ENCODE peak calls at places on chromosomes 1 and 21, in four cellular contexts. One of them, this sample, is unnamed.

GRCh38 chr1:151739590-151740355 is 18.5 kb downstream of the RIIAD1 start:
- DNase-seq in foreskin fibroblast: no peak
- DNase-seq in CD8-positive, alpha-beta T cell: no peak
- DNase-seq in AG09309: no peak
- DNase-seq in this sample: no peak

GRCh38 chr1:167770127-167770526 is 48.3 kb downstream of the MPZL1 start:
- DNase-seq in CD8-positive, alpha-beta T cell: no peak
- DNase-seq in AG09309: no peak
- DNase-seq in foreskin fibroblast: no peak
- DNase-seq in this sample: no peak

GRCh38 chr1:227131193-227131592 is 187.1 kb downstream of the CDC42BPA start:
- DNase-seq in AG09309: peak; percentile 20
- DNase-seq in foreskin fibroblast: peak; percentile 53
- DNase-seq in CD8-positive, alpha-beta T cell: no peak
- DNase-seq in this sample: peak; percentile 44

GRCh38 chr1:16348414-16349182 is 3.7 kb downstream of the FBXO42 start:
- DNase-seq in AG09309: peak; percentile 54
- DNase-seq in CD8-positive, alpha-beta T cell: no peak
- DNase-seq in foreskin fibroblast: peak; percentile 74
- DNase-seq in this sample: peak; percentile 68

GRCh38 chr21:34701726-34702125 is 32.9 kb downstream of the CLIC6 start:
- DNase-seq in foreskin fibroblast: peak; percentile 21
- DNase-seq in CD8-positive, alpha-beta T cell: no peak
- DNase-seq in AG09309: peak; percentile 42
- DNase-seq in this sample: no peak

GRCh38 chr1:228265167-228265566 is 57.3 kb downstream of the OBSCN start:
- DNase-seq in AG09309: peak; percentile 8
- DNase-seq in foreskin fibroblast: peak; percentile 46
- DNase-seq in CD8-positive, alpha-beta T cell: no peak
- DNase-seq in this sample: no peak

GRCh38 chr1:112034277-112034676 is 44.8 kb upstream of the KCND3 start:
- DNase-seq in CD8-positive, alpha-beta T cell: no peak
- DNase-seq in AG09309: no peak
- DNase-seq in foreskin fibroblast: no peak
- DNase-seq in this sample: no peak

GRCh38 chr1:76140227-76140626 is 65.7 kb downstream of the ST6GALNAC3 start:
- DNase-seq in CD8-positive, alpha-beta T cell: no peak
- DNase-seq in foreskin fibroblast: no peak
- DNase-seq in AG09309: no peak
- DNase-seq in this sample: no peak

GRCh38 chr21:16891821-16892220 is 621.0 kb upstream of the CXADR start:
- DNase-seq in AG09309: peak; percentile 51
- DNase-seq in foreskin fibroblast: peak; percentile 80
- DNase-seq in CD8-positive, alpha-beta T cell: no peak
- DNase-seq in this sample: peak; percentile 78

GRCh38 chr1:218345673-218346390 is 696 bp downstream of the TGFB2 start:
- DNase-seq in AG09309: no peak
- DNase-seq in foreskin fibroblast: peak; percentile 87
- DNase-seq in CD8-positive, alpha-beta T cell: peak; percentile 35
- DNase-seq in this sample: peak; percentile 80

GRCh38 chr21:35202431-35202830 is 153.3 kb upstream of the RUNX1 start:
- DNase-seq in CD8-positive, alpha-beta T cell: no peak
- DNase-seq in AG09309: no peak
- DNase-seq in foreskin fibroblast: peak; percentile 70
- DNase-seq in this sample: peak; percentile 55

GRCh38 chr1:158873141-158873540 is 42.0 kb downstream of the MNDA start:
- DNase-seq in CD8-positive, alpha-beta T cell: no peak
- DNase-seq in foreskin fibroblast: no peak
- DNase-seq in AG09309: no peak
- DNase-seq in this sample: no peak

GRCh38 chr1:206447079-206447780 is 23.0 kb upstream of the IKBKE start:
- DNase-seq in CD8-positive, alpha-beta T cell: no peak
- DNase-seq in AG09309: no peak
- DNase-seq in foreskin fibroblast: peak; percentile 51
- DNase-seq in this sample: no peak

GRCh38 chr1:30061292-30062204 is 661.8 kb downstream of the MATN1 start:
- DNase-seq in AG09309: no peak
- DNase-seq in CD8-positive, alpha-beta T cell: no peak
- DNase-seq in foreskin fibroblast: no peak
- DNase-seq in this sample: no peak

GRCh38 chr21:22223385-22223784 is 1225.2 kb downstream of the NCAM2 start:
- DNase-seq in CD8-positive, alpha-beta T cell: no peak
- DNase-seq in foreskin fibroblast: no peak
- DNase-seq in AG09309: no peak
- DNase-seq in this sample: no peak

DNA sequence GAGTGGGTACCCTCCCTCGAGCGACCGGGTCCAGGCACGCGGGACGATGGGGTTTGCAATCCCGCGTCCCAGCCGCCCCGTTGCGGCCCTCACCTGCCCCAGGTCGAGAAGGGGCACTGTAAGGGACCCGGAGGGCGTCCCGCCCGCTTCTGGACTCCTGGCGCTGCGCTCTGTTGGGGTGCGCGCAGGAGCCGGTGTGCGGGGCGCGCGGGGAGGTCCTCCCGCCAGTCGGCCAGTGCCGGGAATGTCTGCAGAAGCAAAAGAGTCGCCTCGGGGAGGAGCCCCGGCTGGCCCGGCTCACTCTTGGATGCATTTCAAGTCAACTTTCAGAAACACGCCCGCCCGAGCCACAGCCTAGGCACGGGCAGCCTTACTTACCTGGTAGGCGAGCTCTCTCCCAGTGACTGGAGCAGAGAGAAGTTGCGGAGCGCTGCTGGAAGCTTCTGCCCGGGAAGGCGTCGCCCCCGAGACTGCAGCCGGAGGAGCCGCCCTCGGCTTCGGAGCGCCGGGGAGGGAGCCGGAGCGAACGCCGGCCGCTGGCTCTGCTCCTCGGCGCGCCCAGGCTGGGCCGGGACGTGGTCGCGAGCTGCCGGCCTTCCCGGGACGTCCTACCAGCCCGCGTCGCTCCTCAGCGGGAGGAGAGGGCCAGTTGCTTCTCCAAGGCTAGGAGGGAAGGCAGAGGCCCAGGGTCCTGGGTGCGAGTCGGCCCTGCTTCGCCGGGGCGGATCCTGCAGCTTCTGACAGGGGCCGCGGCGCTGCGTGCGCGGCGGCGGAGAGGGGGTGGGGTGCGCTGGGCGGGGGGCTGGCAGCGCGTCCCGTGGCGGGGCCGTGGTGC is at the start of gene LMX1A:
- DNase-seq in AG09309: no peak
- DNase-seq in CD8-positive, alpha-beta T cell: no peak
- DNase-seq in foreskin fibroblast: no peak
- DNase-seq in this sample: no peak
- H3K4me3 ChIP-seq in AG09309: no peak within 1 kb of the TSS
- H3K4me3 ChIP-seq in CD8-positive, alpha-beta T cell: no peak within 1 kb of the TSS
- H3K4me3 ChIP-seq in foreskin fibroblast: peak within 1 kb of the TSS; percentile 33
- H3K4me3 ChIP-seq in this sample: no peak within 1 kb of the TSS

DNA sequence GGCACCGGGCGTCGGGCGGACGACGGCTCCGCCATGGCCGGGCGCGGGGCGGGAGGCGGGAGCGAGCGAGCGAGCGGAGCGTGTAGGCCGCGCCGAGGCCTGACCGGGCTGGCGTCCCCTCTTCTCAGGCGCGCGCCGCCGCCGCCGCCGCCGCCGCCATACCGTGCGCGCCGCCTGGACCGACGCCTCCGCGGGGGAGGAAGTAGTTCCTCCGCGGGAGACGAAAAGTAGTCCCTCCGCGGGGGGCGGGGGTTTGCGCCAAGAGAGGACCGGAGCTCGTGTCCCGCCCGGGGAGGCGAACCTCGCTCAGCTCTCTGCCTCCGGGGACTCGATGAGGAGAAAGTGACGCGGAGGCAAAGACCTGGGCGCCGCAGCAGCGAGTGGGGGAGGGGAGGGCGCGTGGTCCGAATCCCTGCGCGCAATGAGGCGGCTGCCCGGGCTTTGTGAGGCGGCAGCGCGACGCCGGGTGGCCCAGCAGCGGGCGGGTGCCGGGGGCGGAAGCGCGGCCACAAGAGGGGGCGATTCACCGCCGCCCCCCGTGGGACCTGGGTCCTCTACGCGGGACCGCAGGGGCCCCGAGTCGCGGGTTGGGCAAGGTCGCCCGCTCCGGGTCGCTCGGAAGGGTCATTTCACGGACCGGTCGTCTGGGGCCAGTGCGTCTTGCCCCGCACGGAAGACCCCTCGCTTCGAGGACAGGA is at the start of gene BRWD1:
- DNase-seq in AG09309: no peak
- DNase-seq in foreskin fibroblast: peak; percentile 93
- DNase-seq in CD8-positive, alpha-beta T cell: peak; percentile 80
- DNase-seq in this sample: peak; percentile 89
- TF ChIP-seq CTCF in AG09309: peak; percentile 10
- TF ChIP-seq CTCF in foreskin fibroblast: peak; percentile 7
- TF ChIP-seq CTCF in CD8-positive, alpha-beta T cell: no peak
- TF ChIP-seq CTCF in this sample: peak; percentile 3

GRCh38 chr1:35437200-35437599 is 120.0 kb downstream of the KIAA0319L start:
- DNase-seq in AG09309: no peak
- DNase-seq in foreskin fibroblast: no peak
- DNase-seq in CD8-positive, alpha-beta T cell: no peak
- DNase-seq in this sample: no peak

GRCh38 chr1:35434703-35435102 is 122.5 kb downstream of the KIAA0319L start:
- DNase-seq in CD8-positive, alpha-beta T cell: no peak
- DNase-seq in AG09309: no peak
- DNase-seq in foreskin fibroblast: peak; percentile 31
- DNase-seq in this sample: no peak

GRCh38 chr1:35433714-35434113 is 123.5 kb downstream of the KIAA0319L start:
- DNase-seq in CD8-positive, alpha-beta T cell: no peak
- DNase-seq in foreskin fibroblast: no peak
- DNase-seq in AG09309: no peak
- DNase-seq in this sample: no peak

GRCh38 chr1:35439626-35440025 is 117.6 kb downstream of the KIAA0319L start:
- DNase-seq in AG09309: no peak
- DNase-seq in CD8-positive, alpha-beta T cell: no peak
- DNase-seq in foreskin fibroblast: no peak
- DNase-seq in this sample: no peak

DNA sequence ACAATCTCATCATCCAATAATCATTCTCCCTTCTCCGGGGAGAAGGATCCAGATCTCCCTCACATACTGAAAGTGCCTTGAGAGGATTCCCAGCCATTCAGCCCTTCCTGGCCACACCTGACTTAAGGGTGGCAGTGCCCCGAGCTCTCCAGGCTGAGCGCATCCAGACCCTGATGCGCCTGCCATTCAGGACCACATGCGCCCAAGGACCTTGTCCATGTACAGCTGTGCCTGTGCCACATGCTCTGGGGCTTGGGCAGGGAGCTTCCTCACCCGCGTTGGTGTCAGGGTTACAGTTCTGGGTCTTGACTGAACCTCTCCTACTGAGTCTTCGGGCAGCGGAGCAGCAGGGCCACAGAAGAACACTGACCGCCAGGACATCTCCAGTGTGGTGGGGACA is 121.1 kb downstream of the KIAA0319L start:
- DNase-seq in foreskin fibroblast: no peak
- DNase-seq in CD8-positive, alpha-beta T cell: no peak
- DNase-seq in AG09309: no peak
- DNase-seq in this sample: no peak
- H3K4me3 ChIP-seq in foreskin fibroblast: no peak overlapping the region
- H3K4me3 ChIP-seq in CD8-positive, alpha-beta T cell: no peak overlapping the region
- H3K4me3 ChIP-seq in AG09309: no peak overlapping the region
- H3K4me3 ChIP-seq in this sample: no peak overlapping the region

GRCh38 chr1:178057131-178057765 is 36.7 kb upstream of the RASAL2 start:
- DNase-seq in AG09309: no peak
- DNase-seq in CD8-positive, alpha-beta T cell: no peak
- DNase-seq in foreskin fibroblast: no peak
- DNase-seq in this sample: peak; percentile 25

GRCh38 chr1:178057863-178058576 is 35.9 kb upstream of the RASAL2 start:
- DNase-seq in CD8-positive, alpha-beta T cell: no peak
- DNase-seq in AG09309: no peak
- DNase-seq in foreskin fibroblast: peak; percentile 65
- DNase-seq in this sample: peak; percentile 85

GRCh38 chr1:178061632-178062031 is 32.3 kb upstream of the RASAL2 start:
- DNase-seq in foreskin fibroblast: no peak
- DNase-seq in AG09309: no peak
- DNase-seq in CD8-positive, alpha-beta T cell: no peak
- DNase-seq in this sample: no peak

GRCh38 chr1:178064191-178064821 is 29.6 kb upstream of the RASAL2 start:
- DNase-seq in CD8-positive, alpha-beta T cell: no peak
- DNase-seq in AG09309: no peak
- DNase-seq in foreskin fibroblast: no peak
- DNase-seq in this sample: no peak

DNA sequence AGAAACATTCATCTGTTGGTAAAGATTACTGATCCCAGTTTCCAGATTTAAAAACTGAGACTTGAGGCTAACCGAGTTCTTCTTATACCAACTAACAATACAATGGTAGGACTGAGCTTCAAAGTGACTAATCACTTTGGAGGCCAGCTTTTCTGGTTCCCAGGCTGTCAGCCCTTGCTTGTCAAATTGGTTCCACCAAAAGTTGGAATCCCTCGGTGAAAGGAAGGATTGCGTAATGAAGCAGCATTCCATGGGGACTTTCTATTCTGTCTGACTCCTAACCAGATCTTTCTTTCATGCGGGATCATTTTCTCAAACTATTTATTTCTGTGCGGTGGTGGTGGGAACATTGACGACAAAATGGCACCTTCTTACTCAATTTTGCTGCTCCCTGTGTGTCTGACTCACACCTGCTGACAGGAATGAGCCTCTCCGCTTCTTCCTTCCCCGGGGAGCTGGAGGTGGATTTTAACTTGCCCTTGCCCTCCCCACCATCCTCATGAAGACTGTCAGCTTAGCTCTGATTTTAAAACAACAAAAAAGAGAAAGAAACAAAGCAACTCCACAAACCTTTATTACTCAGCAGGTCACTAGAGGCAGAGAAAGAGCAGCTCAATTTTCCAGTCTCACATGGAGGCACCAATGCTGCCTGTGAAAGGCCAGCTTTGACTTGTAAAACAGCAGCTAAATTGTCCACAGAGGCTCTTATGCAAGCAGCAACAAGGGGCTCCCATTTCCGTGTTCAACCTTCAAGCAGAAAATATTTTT is 32.9 kb upstream of the RASAL2 start:
- DNase-seq in AG09309: peak; percentile 83
- DNase-seq in CD8-positive, alpha-beta T cell: no peak
- DNase-seq in foreskin fibroblast: peak; percentile 75
- DNase-seq in this sample: peak; percentile 80
- TF ChIP-seq CTCF in AG09309: no peak
- TF ChIP-seq CTCF in CD8-positive, alpha-beta T cell: no peak
- TF ChIP-seq CTCF in foreskin fibroblast: no peak
- TF ChIP-seq CTCF in this sample: no peak

GRCh38 chr1:201831371-201831770 is 2.4 kb downstream of the IPO9 start:
- DNase-seq in AG09309: no peak
- DNase-seq in CD8-positive, alpha-beta T cell: peak; percentile 6
- DNase-seq in foreskin fibroblast: no peak
- DNase-seq in this sample: no peak
- H3K4me3 ChIP-seq in AG09309: no peak overlapping the region
- H3K4me3 ChIP-seq in CD8-positive, alpha-beta T cell: peak overlapping the region; percentile 0
- H3K4me3 ChIP-seq in foreskin fibroblast: no peak overlapping the region
- H3K4me3 ChIP-seq in this sample: no peak overlapping the region

DNA sequence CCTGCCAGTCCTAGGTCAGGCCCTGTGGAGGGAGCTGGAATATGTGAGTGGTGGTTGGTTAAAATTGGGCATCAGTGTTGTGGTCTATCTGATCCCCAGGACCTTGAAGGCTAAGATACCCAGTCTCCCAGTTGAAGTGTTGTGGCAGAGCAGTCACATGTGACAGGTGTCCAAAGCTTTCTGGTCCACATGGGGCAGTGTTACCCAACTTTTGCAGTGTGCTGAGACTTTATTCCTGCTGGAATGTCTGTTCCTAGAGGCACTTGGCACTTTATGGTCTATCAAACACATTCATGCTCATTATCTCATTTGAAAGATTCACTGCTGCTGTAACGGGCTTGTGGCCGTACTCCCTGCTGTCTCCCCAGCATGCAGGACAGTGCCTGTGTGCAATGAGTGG is 21.0 kb upstream of the LORICRIN start:
- DNase-seq in foreskin fibroblast: no peak
- DNase-seq in CD8-positive, alpha-beta T cell: no peak
- DNase-seq in AG09309: no peak
- DNase-seq in this sample: no peak
- TF ChIP-seq CTCF in foreskin fibroblast: no peak
- TF ChIP-seq CTCF in CD8-positive, alpha-beta T cell: no peak
- TF ChIP-seq CTCF in AG09309: no peak
- TF ChIP-seq CTCF in this sample: no peak